ENCODE peak calls at places on chromosomes 3 and 15, in six cellular contexts. One of them, this sample, is unnamed.

GRCh38 chr15:49343546-49343945 is 79.5 kb upstream of the FGF7 start:
- DNase-seq in HFFc6: no peak
- DNase-seq in stimulated activated naive CD8-positive, alpha-beta T cell treated with anti-CD3 and anti-CD28 coated beads, Interleukin-15, Interleukin-2, amounts not matched to agents 100 U/mL and 50 U/mL, for 24 hours: no peak
- DNase-seq in AG08396: no peak
- DNase-seq in heart left ventricle: no peak
- DNase-seq in NT2/D1: no peak
- DNase-seq in this sample: no peak

GRCh38 chr3:98901032-98901464 is 447 bp downstream of the DCBLD2 start:
- DNase-seq in HFFc6: no peak
- DNase-seq in stimulated activated naive CD8-positive, alpha-beta T cell treated with anti-CD3 and anti-CD28 coated beads, Interleukin-15, Interleukin-2, amounts not matched to agents 100 U/mL and 50 U/mL, for 24 hours: peak; percentile 28
- DNase-seq in AG08396: peak; percentile 63
- DNase-seq in heart left ventricle: peak; percentile 57
- DNase-seq in NT2/D1: peak; percentile 58
- DNase-seq in this sample: no peak

GRCh38 chr15:41499109-41499851 is 5.6 kb downstream of the ITPKA start:
- DNase-seq in HFFc6: no peak
- DNase-seq in stimulated activated naive CD8-positive, alpha-beta T cell treated with anti-CD3 and anti-CD28 coated beads, Interleukin-15, Interleukin-2, amounts not matched to agents 100 U/mL and 50 U/mL, for 24 hours: no peak
- DNase-seq in AG08396: no peak
- DNase-seq in heart left ventricle: no peak
- DNase-seq in NT2/D1: no peak
- DNase-seq in this sample: no peak

GRCh38 chr3:129440648-129441190 is 695 bp downstream of the IFT122 start:
- DNase-seq in HFFc6: no peak
- DNase-seq in stimulated activated naive CD8-positive, alpha-beta T cell treated with anti-CD3 and anti-CD28 coated beads, Interleukin-15, Interleukin-2, amounts not matched to agents 100 U/mL and 50 U/mL, for 24 hours: no peak
- DNase-seq in AG08396: no peak
- DNase-seq in heart left ventricle: no peak
- DNase-seq in NT2/D1: no peak
- DNase-seq in this sample: no peak

GRCh38 chr3:186843039-186843432 is 526 bp downstream of the ADIPOQ start:
- DNase-seq in HFFc6: no peak
- DNase-seq in stimulated activated naive CD8-positive, alpha-beta T cell treated with anti-CD3 and anti-CD28 coated beads, Interleukin-15, Interleukin-2, amounts not matched to agents 100 U/mL and 50 U/mL, for 24 hours: no peak
- DNase-seq in AG08396: no peak
- DNase-seq in heart left ventricle: no peak
- DNase-seq in NT2/D1: no peak
- DNase-seq in this sample: no peak

GRCh38 chr3:54342676-54343075 is 220.3 kb downstream of the CACNA2D3 start:
- DNase-seq in HFFc6: no peak
- DNase-seq in stimulated activated naive CD8-positive, alpha-beta T cell treated with anti-CD3 and anti-CD28 coated beads, Interleukin-15, Interleukin-2, amounts not matched to agents 100 U/mL and 50 U/mL, for 24 hours: no peak
- DNase-seq in AG08396: no peak
- DNase-seq in heart left ventricle: no peak
- DNase-seq in NT2/D1: no peak
- DNase-seq in this sample: peak; percentile 54

GRCh38 chr3:36890261-36890660 is 54.6 kb downstream of the TRANK1 start:
- DNase-seq in HFFc6: no peak
- DNase-seq in stimulated activated naive CD8-positive, alpha-beta T cell treated with anti-CD3 and anti-CD28 coated beads, Interleukin-15, Interleukin-2, amounts not matched to agents 100 U/mL and 50 U/mL, for 24 hours: no peak
- DNase-seq in AG08396: no peak
- DNase-seq in heart left ventricle: no peak
- DNase-seq in NT2/D1: no peak
- DNase-seq in this sample: no peak

GRCh38 chr15:63869371-63870042 is 35.8 kb upstream of the HERC1 start:
- DNase-seq in HFFc6: no peak
- DNase-seq in stimulated activated naive CD8-positive, alpha-beta T cell treated with anti-CD3 and anti-CD28 coated beads, Interleukin-15, Interleukin-2, amounts not matched to agents 100 U/mL and 50 U/mL, for 24 hours: no peak
- DNase-seq in AG08396: no peak
- DNase-seq in heart left ventricle: no peak
- DNase-seq in NT2/D1: no peak
- DNase-seq in this sample: no peak

GRCh38 chr3:9498781-9499180 is 54.8 kb downstream of the LHFPL4 start:
- DNase-seq in HFFc6: no peak
- DNase-seq in stimulated activated naive CD8-positive, alpha-beta T cell treated with anti-CD3 and anti-CD28 coated beads, Interleukin-15, Interleukin-2, amounts not matched to agents 100 U/mL and 50 U/mL, for 24 hours: no peak
- DNase-seq in AG08396: no peak
- DNase-seq in heart left ventricle: no peak
- DNase-seq in NT2/D1: no peak
- DNase-seq in this sample: no peak

GRCh38 chr3:124209426-124209825 is 217.5 kb upstream of the ROPN1 start:
- DNase-seq in HFFc6: peak; percentile 39
- DNase-seq in stimulated activated naive CD8-positive, alpha-beta T cell treated with anti-CD3 and anti-CD28 coated beads, Interleukin-15, Interleukin-2, amounts not matched to agents 100 U/mL and 50 U/mL, for 24 hours: no peak
- DNase-seq in AG08396: no peak
- DNase-seq in heart left ventricle: no peak
- DNase-seq in NT2/D1: no peak
- DNase-seq in this sample: no peak

GRCh38 chr3:15673536-15673935 is 72.0 kb downstream of the BTD start:
- DNase-seq in HFFc6: no peak
- DNase-seq in stimulated activated naive CD8-positive, alpha-beta T cell treated with anti-CD3 and anti-CD28 coated beads, Interleukin-15, Interleukin-2, amounts not matched to agents 100 U/mL and 50 U/mL, for 24 hours: no peak
- DNase-seq in AG08396: no peak
- DNase-seq in heart left ventricle: no peak
- DNase-seq in NT2/D1: no peak
- DNase-seq in this sample: no peak

GRCh38 chr15:68846851-68847439 is 26.2 kb upstream of the ANP32A start:
- DNase-seq in HFFc6: no peak
- DNase-seq in stimulated activated naive CD8-positive, alpha-beta T cell treated with anti-CD3 and anti-CD28 coated beads, Interleukin-15, Interleukin-2, amounts not matched to agents 100 U/mL and 50 U/mL, for 24 hours: no peak
- DNase-seq in AG08396: no peak
- DNase-seq in heart left ventricle: no peak
- DNase-seq in NT2/D1: no peak
- DNase-seq in this sample: no peak

GRCh38 chr15:87599616-87600015 is 656.9 kb downstream of the NTRK3 start:
- DNase-seq in HFFc6: no peak
- DNase-seq in stimulated activated naive CD8-positive, alpha-beta T cell treated with anti-CD3 and anti-CD28 coated beads, Interleukin-15, Interleukin-2, amounts not matched to agents 100 U/mL and 50 U/mL, for 24 hours: no peak
- DNase-seq in AG08396: no peak
- DNase-seq in heart left ventricle: no peak
- DNase-seq in NT2/D1: no peak
- DNase-seq in this sample: no peak

GRCh38 chr3:24316887-24317383 is 177.7 kb downstream of the THRB start:
- DNase-seq in HFFc6: no peak
- DNase-seq in stimulated activated naive CD8-positive, alpha-beta T cell treated with anti-CD3 and anti-CD28 coated beads, Interleukin-15, Interleukin-2, amounts not matched to agents 100 U/mL and 50 U/mL, for 24 hours: no peak
- DNase-seq in AG08396: no peak
- DNase-seq in heart left ventricle: no peak
- DNase-seq in NT2/D1: no peak
- DNase-seq in this sample: no peak

GRCh38 chr3:47276558-47276957 is 6.0 kb downstream of the KIF9 start:
- DNase-seq in HFFc6: no peak
- DNase-seq in stimulated activated naive CD8-positive, alpha-beta T cell treated with anti-CD3 and anti-CD28 coated beads, Interleukin-15, Interleukin-2, amounts not matched to agents 100 U/mL and 50 U/mL, for 24 hours: no peak
- DNase-seq in AG08396: no peak
- DNase-seq in heart left ventricle: no peak
- DNase-seq in NT2/D1: no peak
- DNase-seq in this sample: no peak

GRCh38 chr15:77557178-77557960 is 75.3 kb downstream of the LINGO1 start:
- DNase-seq in HFFc6: no peak
- DNase-seq in stimulated activated naive CD8-positive, alpha-beta T cell treated with anti-CD3 and anti-CD28 coated beads, Interleukin-15, Interleukin-2, amounts not matched to agents 100 U/mL and 50 U/mL, for 24 hours: no peak
- DNase-seq in AG08396: no peak
- DNase-seq in heart left ventricle: peak; percentile 61
- DNase-seq in NT2/D1: no peak
- DNase-seq in this sample: no peak

GRCh38 chr3:185807455-185808068 is 17.3 kb downstream of the IGF2BP2 start:
- DNase-seq in HFFc6: peak; percentile 92
- DNase-seq in stimulated activated naive CD8-positive, alpha-beta T cell treated with anti-CD3 and anti-CD28 coated beads, Interleukin-15, Interleukin-2, amounts not matched to agents 100 U/mL and 50 U/mL, for 24 hours: no peak
- DNase-seq in AG08396: no peak
- DNase-seq in heart left ventricle: no peak
- DNase-seq in NT2/D1: peak; percentile 95
- DNase-seq in this sample: no peak

GRCh38 chr15:67660446-67660845 is 117.9 kb downstream of the MAP2K5 start:
- DNase-seq in HFFc6: no peak
- DNase-seq in stimulated activated naive CD8-positive, alpha-beta T cell treated with anti-CD3 and anti-CD28 coated beads, Interleukin-15, Interleukin-2, amounts not matched to agents 100 U/mL and 50 U/mL, for 24 hours: no peak
- DNase-seq in AG08396: no peak
- DNase-seq in heart left ventricle: no peak
- DNase-seq in NT2/D1: no peak
- DNase-seq in this sample: no peak

GRCh38 chr3:74661672-74662071 is 47.2 kb upstream of the CNTN3 start:
- DNase-seq in HFFc6: no peak
- DNase-seq in stimulated activated naive CD8-positive, alpha-beta T cell treated with anti-CD3 and anti-CD28 coated beads, Interleukin-15, Interleukin-2, amounts not matched to agents 100 U/mL and 50 U/mL, for 24 hours: no peak
- DNase-seq in AG08396: no peak
- DNase-seq in heart left ventricle: no peak
- DNase-seq in NT2/D1: no peak
- DNase-seq in this sample: no peak

GRCh38 chr3:13581485-13582365 is 32.8 kb downstream of the FBLN2 start:
- DNase-seq in HFFc6: no peak
- DNase-seq in stimulated activated naive CD8-positive, alpha-beta T cell treated with anti-CD3 and anti-CD28 coated beads, Interleukin-15, Interleukin-2, amounts not matched to agents 100 U/mL and 50 U/mL, for 24 hours: no peak
- DNase-seq in AG08396: no peak
- DNase-seq in heart left ventricle: peak; percentile 67
- DNase-seq in NT2/D1: no peak
- DNase-seq in this sample: peak; percentile 85

GRCh38 chr3:145015243-145015642 is 1043.6 kb downstream of the DIPK2A start:
- DNase-seq in HFFc6: no peak
- DNase-seq in stimulated activated naive CD8-positive, alpha-beta T cell treated with anti-CD3 and anti-CD28 coated beads, Interleukin-15, Interleukin-2, amounts not matched to agents 100 U/mL and 50 U/mL, for 24 hours: no peak
- DNase-seq in AG08396: no peak
- DNase-seq in heart left ventricle: no peak
- DNase-seq in NT2/D1: no peak
- DNase-seq in this sample: peak; percentile 0

GRCh38 chr3:197730200-197730599 is 6.5 kb downstream of the RUBCN start:
- DNase-seq in HFFc6: peak; percentile 87
- DNase-seq in stimulated activated naive CD8-positive, alpha-beta T cell treated with anti-CD3 and anti-CD28 coated beads, Interleukin-15, Interleukin-2, amounts not matched to agents 100 U/mL and 50 U/mL, for 24 hours: no peak
- DNase-seq in AG08396: peak; percentile 82
- DNase-seq in heart left ventricle: no peak
- DNase-seq in NT2/D1: no peak
- DNase-seq in this sample: peak; percentile 62

GRCh38 chr3:110955301-110955880 is 116.2 kb upstream of the NECTIN3 start:
- DNase-seq in HFFc6: peak; percentile 32
- DNase-seq in stimulated activated naive CD8-positive, alpha-beta T cell treated with anti-CD3 and anti-CD28 coated beads, Interleukin-15, Interleukin-2, amounts not matched to agents 100 U/mL and 50 U/mL, for 24 hours: no peak
- DNase-seq in AG08396: no peak
- DNase-seq in heart left ventricle: no peak
- DNase-seq in NT2/D1: no peak
- DNase-seq in this sample: no peak

GRCh38 chr3:141360888-141361598 is 7.3 kb upstream of the ZBTB38 start:
- DNase-seq in HFFc6: peak; percentile 98
- DNase-seq in stimulated activated naive CD8-positive, alpha-beta T cell treated with anti-CD3 and anti-CD28 coated beads, Interleukin-15, Interleukin-2, amounts not matched to agents 100 U/mL and 50 U/mL, for 24 hours: no peak
- DNase-seq in AG08396: peak; percentile 61
- DNase-seq in heart left ventricle: no peak
- DNase-seq in NT2/D1: peak; percentile 35
- DNase-seq in this sample: peak; percentile 37

GRCh38 chr3:16048435-16049318 is 125.8 kb upstream of the GALNT15 start:
- DNase-seq in HFFc6: peak; percentile 73
- DNase-seq in stimulated activated naive CD8-positive, alpha-beta T cell treated with anti-CD3 and anti-CD28 coated beads, Interleukin-15, Interleukin-2, amounts not matched to agents 100 U/mL and 50 U/mL, for 24 hours: peak; percentile 30
- DNase-seq in AG08396: peak; percentile 76
- DNase-seq in heart left ventricle: peak; percentile 35
- DNase-seq in NT2/D1: peak; percentile 57
- DNase-seq in this sample: peak; percentile 53

This sample was measured in Jurkat, Clone E6-1.